ENCODE peak calls at places on chromosomes 2 and 18, in seven cellular contexts. I, J, Q, K, X, P and R are unnamed samples.

GRCh38 chr2:181752301-181752700 is 72.0 kb upstream of the NEUROD1 start:
- DNase-seq in P (no peak), K (no peak), X (no peak), J (no peak), I (no peak), Q (no peak), R (no peak)

GRCh38 chr2:126835811-126836210 is 62.9 kb upstream of the TEX51 start:
- DNase-seq in Q (no peak), K (no peak), I (no peak), P (no peak), X (no peak), J (no peak), R (no peak)

GRCh38 chr2:230687498-230687897 is 25.1 kb upstream of the CAB39 start:
- DNase-seq in P (peak; percentile 64), J (no peak), X (peak; percentile 75), Q (no peak), I (no peak), K (no peak), R (peak; percentile 68)

GRCh38 chr2:121504316-121504715 is 26.4 kb upstream of the RNU4ATAC start:
- DNase-seq in I (no peak), P (no peak), Q (no peak), X (no peak), J (no peak), K (no peak), R (peak; percentile 16)

GRCh38 chr2:86416126-86416525 is 25.0 kb upstream of the KDM3A start:
- DNase-seq in Q (no peak), I (no peak), K (no peak), P (no peak), X (no peak), J (no peak), R (no peak)

GRCh38 chr2:27451095-27451494 is 8.9 kb downstream of the KRTCAP3 start:
- DNase-seq in I (no peak), P (no peak), Q (no peak), K (no peak), X (no peak), J (no peak), R (no peak)

GRCh38 chr2:152581360-152581759 is 135.9 kb downstream of the PRPF40A start:
- DNase-seq in P (no peak), Q (no peak), K (peak; percentile 47), J (no peak), I (no peak), X (no peak), R (peak; percentile 69)

GRCh38 chr18:76991021-76991688 is 141.4 kb downstream of the MBP start:
- DNase-seq in P (no peak), Q (no peak), I (no peak), X (no peak), K (no peak), J (no peak), R (no peak)

GRCh38 chr2:237280235-237280634 is 133.7 kb downstream of the COL6A3 start:
- DNase-seq in K (no peak), J (no peak), I (no peak), P (no peak), Q (no peak), X (peak; percentile 95), R (no peak)

GRCh38 chr2:62526531-62527381 is 20.8 kb upstream of the TMEM17 start:
- DNase-seq in J (no peak), I (no peak), Q (peak; percentile 62), K (peak; percentile 54), P (no peak), X (no peak), R (no peak)

GRCh38 chr2:233553366-233553765 is 13.2 kb downstream of the USP40 start:
- DNase-seq in P (no peak), X (no peak), I (no peak), Q (no peak), J (no peak), K (no peak), R (no peak)

GRCh38 chr2:203327918-203328734 is at the start of gene ABI2:
- DNase-seq in P (peak; percentile 38), Q (peak; percentile 98), I (peak; percentile 95), X (peak; percentile 85), J (peak; percentile 89), K (peak; percentile 98), R (peak; percentile 70)

GRCh38 chr2:20215183-20216040 is 9.5 kb downstream of the SDC1 start:
- DNase-seq in P (no peak), J (no peak), K (no peak), X (no peak), I (no peak), Q (no peak), R (no peak)

GRCh38 chr2:20216130-20217025 is 8.6 kb downstream of the SDC1 start:
- DNase-seq in X (no peak), J (no peak), P (no peak), Q (no peak), K (no peak), I (no peak), R (no peak)

GRCh38 chr2:20218331-20219320 is 6.3 kb downstream of the SDC1 start:
- DNase-seq in X (no peak), Q (no peak), J (no peak), P (no peak), K (no peak), I (no peak), R (peak; percentile 55)

GRCh38 chr2:20219763-20220380 is 5.1 kb downstream of the SDC1 start:
- DNase-seq in J (no peak), K (no peak), P (no peak), I (no peak), X (no peak), Q (no peak), R (no peak)

DNA sequence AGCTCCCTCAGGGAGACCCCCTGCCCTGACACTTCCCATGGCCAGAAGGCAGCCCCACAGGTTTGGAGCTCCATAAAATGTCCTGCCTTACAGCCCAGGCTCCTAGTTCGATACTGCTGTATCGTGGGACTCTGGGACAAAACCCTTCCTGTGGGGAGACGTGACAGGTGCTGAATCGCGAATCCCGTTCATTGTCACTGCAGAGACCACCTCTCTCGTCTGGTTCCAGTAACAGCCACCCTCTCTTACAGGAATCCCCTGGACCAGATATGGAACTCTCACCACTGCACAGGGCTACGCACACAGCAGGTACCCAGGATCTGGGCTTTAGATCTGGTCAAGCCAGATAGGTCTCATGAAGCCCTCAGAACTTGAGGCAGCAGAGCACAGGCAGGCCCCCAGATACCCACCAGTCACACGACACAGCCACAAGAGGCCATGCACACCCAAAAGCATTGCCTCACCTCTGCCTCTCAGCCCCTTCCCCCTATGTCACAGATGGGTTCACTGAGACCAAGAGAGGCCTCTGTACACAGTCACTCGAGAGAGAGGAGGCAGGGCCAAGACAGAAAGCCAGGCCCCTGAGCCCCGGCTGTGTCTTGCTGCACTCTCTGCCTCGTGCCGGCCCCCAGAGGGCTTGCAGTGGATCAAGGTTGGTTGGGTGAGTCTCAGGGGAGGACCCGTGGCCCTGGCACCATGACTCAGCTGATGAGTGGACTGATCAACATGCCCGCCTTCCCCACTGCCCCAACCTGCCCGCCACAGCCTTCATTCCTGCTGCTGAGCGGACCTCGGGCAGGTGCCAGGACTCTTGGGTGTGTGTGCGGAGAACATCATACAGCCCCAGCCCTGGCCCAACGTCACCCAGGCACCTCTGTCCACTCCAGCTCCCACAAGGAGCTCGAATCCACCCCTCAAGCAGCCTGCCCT is 7.6 kb downstream of the SDC1 start:
- DNase-seq in Q (no peak), K (no peak), X (peak; percentile 27), I (no peak), P (no peak), J (no peak), R (peak; percentile 96)
- H3K4me3 ChIP-seq in Q (no peak overlapping the region), K (no peak overlapping the region), X (no peak overlapping the region), I (no peak overlapping the region), P (no peak overlapping the region), J (no peak overlapping the region), R (peak overlapping the region; percentile 7)

GRCh38 chr2:144378551-144378950 is 141.4 kb downstream of the ZEB2 start:
- DNase-seq in P (no peak), I (no peak), Q (no peak), J (no peak), K (no peak), X (peak; percentile 63), R (no peak)

GRCh38 chr2:144377929-144378328 is 142.0 kb downstream of the ZEB2 start:
- DNase-seq in X (peak; percentile 67), J (no peak), K (no peak), Q (no peak), P (no peak), I (no peak), R (peak; percentile 49)

GRCh38 chr2:144381716-144382115 is 138.2 kb downstream of the ZEB2 start:
- DNase-seq in J (no peak), P (no peak), I (no peak), X (no peak), K (no peak), Q (no peak), R (no peak)

GRCh38 chr2:144382848-144383247 is 137.1 kb downstream of the ZEB2 start:
- DNase-seq in X (no peak), I (no peak), P (no peak), Q (no peak), K (no peak), J (peak; percentile 47), R (no peak)

DNA sequence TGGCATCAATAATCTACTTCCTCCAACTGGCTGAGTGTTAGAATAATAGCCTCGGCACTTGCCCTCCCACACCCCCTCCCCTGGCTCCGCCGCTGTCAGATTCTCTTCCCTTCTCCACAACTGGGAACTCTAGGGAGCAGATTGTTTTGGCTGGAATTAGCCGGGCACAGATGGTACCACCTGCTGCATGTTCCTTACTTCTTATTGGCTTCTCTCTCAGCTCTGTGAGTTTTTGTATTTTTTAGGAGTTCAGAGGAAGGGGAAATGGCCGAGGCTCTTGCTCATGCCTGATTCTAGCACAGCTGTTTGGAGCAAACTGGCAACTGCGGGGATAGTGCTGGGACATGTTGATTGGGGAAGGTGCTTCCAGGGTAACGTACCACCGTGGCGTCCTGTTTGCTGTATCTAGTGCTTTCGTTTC is 140.0 kb downstream of the ZEB2 start:
- DNase-seq in Q (no peak), I (no peak), K (peak; percentile 19), P (no peak), J (no peak), X (no peak), R (no peak)
- H3K79me2 ChIP-seq in Q (no peaks in the 10 kb centered on the region), I (no peaks in the 10 kb centered on the region), K (no peaks in the 10 kb centered on the region), P (no peaks in the 10 kb centered on the region), J (no peaks in the 10 kb centered on the region), X (no peaks in the 10 kb centered on the region), R (no peaks in the 10 kb centered on the region)

DNA sequence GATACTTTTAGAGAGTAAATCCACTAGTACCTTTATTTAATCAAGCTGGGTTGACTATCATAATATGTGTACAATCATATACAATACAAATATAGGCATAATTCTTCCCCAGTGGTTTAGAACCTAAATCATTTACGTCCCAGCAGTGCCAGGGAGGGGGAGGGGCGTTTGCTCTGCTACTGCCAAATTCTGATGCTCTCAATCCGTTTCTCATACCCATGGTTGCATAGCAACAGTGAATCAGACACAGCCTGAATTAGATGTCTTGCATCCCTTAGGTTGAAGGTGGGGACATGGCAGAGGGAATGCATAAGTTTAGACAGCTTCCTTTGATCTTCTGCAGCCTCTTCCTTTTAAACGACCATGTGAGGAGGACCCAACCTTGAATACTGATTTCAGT is 135.4 kb downstream of the ABCA12 start:
- DNase-seq in K (peak; percentile 14), I (no peak), J (no peak), Q (peak; percentile 60), P (no peak), X (peak; percentile 51), R (no peak)
- H3K4me3 ChIP-seq in K (no peak overlapping the region), I (no peak overlapping the region), J (no peak overlapping the region), Q (no peak overlapping the region), P (no peak overlapping the region), X (no peak overlapping the region), R (no peak overlapping the region)

DNA sequence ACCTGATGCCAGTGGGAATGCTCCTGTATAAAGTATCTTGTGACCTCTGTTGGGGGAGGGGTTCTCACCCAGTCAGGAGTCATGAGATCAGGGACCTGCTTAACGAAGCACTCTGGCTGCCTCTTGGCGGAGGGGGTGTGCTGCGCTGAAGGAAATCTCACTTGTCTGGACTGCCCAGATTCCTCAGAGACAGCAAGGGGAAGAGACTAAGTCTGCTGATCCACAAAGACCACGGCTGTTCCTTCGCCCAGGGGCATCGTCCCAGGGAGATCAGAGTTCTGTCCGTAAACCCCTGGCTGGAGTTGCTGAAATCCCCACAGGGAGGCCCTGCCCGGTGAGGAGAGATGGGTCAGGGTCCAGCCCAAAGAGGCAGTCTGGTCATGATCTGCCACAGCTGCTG is 168.4 kb downstream of the CCBE1 start:
- DNase-seq in I (no peak), K (no peak), J (no peak), P (no peak), Q (peak; percentile 8), X (no peak), R (no peak)
- H3K79me2 ChIP-seq in I (no peaks in the 10 kb centered on the region), K (no peaks in the 10 kb centered on the region), J (no peaks in the 10 kb centered on the region), P (no peaks in the 10 kb centered on the region), Q (no peaks in the 10 kb centered on the region), X (no peaks in the 10 kb centered on the region), R (no peaks in the 10 kb centered on the region)